ENCODE peak calls at places on chromosomes 13 and 19, in seven cellular contexts. Z, G, M, O, V, C and J are unnamed samples.

GRCh38 chr13:59641758-59642157 is 522.0 kb downstream of the DIAPH3 start:
- DNase-seq in Z (no peak), G (no peak), M (peak), O (peak), V (no peak), C (no peak), J (no peak)

GRCh38 chr13:98173431-98173921 is 3.6 kb downstream of the RNF113B start:
- DNase-seq in Z (no peak), G (no peak), M (peak), O (peak), V (no peak), C (no peak), J (no peak)

GRCh38 chr13:30464496-30465351 is 1.0 kb downstream of the HMGB1 start:
- DNase-seq in Z (peak), G (peak), M (peak), O (no peak), V (peak), C (peak), J (peak)

GRCh38 chr19:33553530-33554310 is 32.1 kb upstream of the PEPD start:
- DNase-seq in Z (no peak), G (no peak), M (no peak), O (no peak), V (no peak), C (no peak), J (no peak)

GRCh38 chr13:95644611-95645052 is at the start of gene DZIP1:
- DNase-seq in Z (peak), G (no peak), M (peak), O (peak), V (peak), C (peak), J (peak)

GRCh38 chr13:83449666-83450395 is 432.4 kb downstream of the SLITRK1 start:
- DNase-seq in Z (no peak), G (no peak), M (peak), O (peak), V (no peak), C (no peak), J (no peak)

GRCh38 chr19:8463343-8463742 is 18.6 kb downstream of the HNRNPM start:
- DNase-seq in Z (no peak), G (no peak), M (no peak), O (no peak), V (no peak), C (no peak), J (no peak)

GRCh38 chr13:46975173-46975572 is 78.3 kb upstream of the HTR2A start:
- DNase-seq in Z (no peak), G (no peak), M (no peak), O (no peak), V (no peak), C (no peak), J (no peak)

GRCh38 chr13:99018418-99019180 is 40.7 kb upstream of the DOCK9 start:
- DNase-seq in Z (no peak), G (no peak), M (peak), O (peak), V (no peak), C (no peak), J (no peak)

GRCh38 chr19:40781140-40781539 is 3.1 kb downstream of the RAB4B start:
- DNase-seq in Z (no peak), G (no peak), M (no peak), O (no peak), V (no peak), C (no peak), J (no peak)

GRCh38 chr13:73972503-73972902 is 161.7 kb downstream of the KLF12 start:
- DNase-seq in Z (no peak), G (no peak), M (no peak), O (no peak), V (no peak), C (no peak), J (no peak)

GRCh38 chr19:5880604-5881078 is 10.3 kb upstream of the FUT5 start:
- DNase-seq in Z (peak), G (no peak), M (peak), O (peak), V (no peak), C (no peak), J (no peak)

GRCh38 chr13:113209336-113209879 is at the start of gene CUL4A:
- DNase-seq in Z (peak), G (peak), M (peak), O (no peak), V (peak), C (peak), J (peak)

GRCh38 chr19:406121-406711 is 2.7 kb downstream of the C2CD4C start:
- DNase-seq in Z (peak), G (no peak), M (no peak), O (no peak), V (no peak), C (no peak), J (peak)

GRCh38 chr19:58571575-58571947 is 1.6 kb downstream of the MZF1 start:
- DNase-seq in Z (no peak), G (no peak), M (no peak), O (no peak), V (no peak), C (no peak), J (peak)

GRCh38 chr13:21055511-21056045 is 5.8 kb downstream of the LATS2 start:
- DNase-seq in Z (peak), G (no peak), M (no peak), O (no peak), V (no peak), C (no peak), J (no peak)

GRCh38 chr13:98405107-98405571 is 171.8 kb downstream of the STK24 start:
- DNase-seq in Z (no peak), G (peak), M (no peak), O (no peak), V (no peak), C (no peak), J (no peak)

GRCh38 chr19:46654621-46655152 is 6.3 kb downstream of the DACT3 start:
- DNase-seq in Z (no peak), G (no peak), M (no peak), O (no peak), V (peak), C (no peak), J (no peak)

GRCh38 chr13:32001392-32001768 is 30.2 kb upstream of the FRY start:
- DNase-seq in Z (no peak), G (no peak), M (peak), O (peak), V (no peak), C (no peak), J (no peak)

GRCh38 chr13:45219123-45219891 is 18.5 kb upstream of the KCTD4 start:
- DNase-seq in Z (no peak), G (no peak), M (peak), O (no peak), V (no peak), C (no peak), J (no peak)

GRCh38 chr13:113742000-113742441 is 17.0 kb upstream of the TMEM255B start:
- DNase-seq in Z (no peak), G (no peak), M (peak), O (no peak), V (no peak), C (peak), J (no peak)

GRCh38 chr19:17436874-17437267 is 11.6 kb downstream of the TMEM221 start:
- DNase-seq in Z (no peak), G (no peak), M (no peak), O (no peak), V (no peak), C (no peak), J (no peak)

GRCh38 chr19:33005440-33005839 is 33.4 kb downstream of the FAAP24 start:
- DNase-seq in Z (no peak), G (peak), M (no peak), O (no peak), V (no peak), C (no peak), J (no peak)

GRCh38 chr19:56124578-56124977 is 3.5 kb upstream of the ZNF787 start:
- DNase-seq in Z (no peak), G (no peak), M (no peak), O (no peak), V (no peak), C (no peak), J (no peak)

GRCh38 chr19:29766100-29766499 is 45.7 kb upstream of the CCNE1 start:
- DNase-seq in Z (no peak), G (no peak), M (no peak), O (no peak), V (no peak), C (no peak), J (no peak)

GRCh38 chr19:28426902-28427232 is 786.1 kb downstream of the UQCRFS1 start:
- DNase-seq in Z (no peak), G (no peak), M (peak), O (no peak), V (no peak), C (no peak), J (no peak)

GRCh38 chr13:48125794-48126228 is 30.9 kb upstream of the MED4 start:
- DNase-seq in Z (no peak), G (no peak), M (no peak), O (no peak), V (no peak), C (no peak), J (no peak)

GRCh38 chr19:11931051-11931450 is 6.1 kb downstream of the ZNF700 start:
- DNase-seq in Z (no peak), G (no peak), M (peak), O (no peak), V (no peak), C (no peak), J (no peak)

GRCh38 chr13:51742611-51743010 is 61.4 kb downstream of the DHRS12 start:
- DNase-seq in Z (no peak), G (no peak), M (no peak), O (no peak), V (no peak), C (no peak), J (no peak)

GRCh38 chr13:42334329-42334706 is 62.4 kb downstream of the AKAP11 start:
- DNase-seq in Z (no peak), G (peak), M (no peak), O (no peak), V (no peak), C (no peak), J (no peak)

GRCh38 chr13:100694722-100695644 is 20.4 kb upstream of the TMTC4 start:
- DNase-seq in Z (no peak), G (no peak), M (peak), O (peak), V (no peak), C (peak), J (no peak)

GRCh38 chr19:19064811-19065745 is 1.3 kb downstream of the SLC25A42 start:
- DNase-seq in Z (no peak), G (no peak), M (peak), O (no peak), V (no peak), C (no peak), J (no peak)

GRCh38 chr13:66139701-66140100 is 1090.4 kb downstream of the PCDH9 start:
- DNase-seq in Z (no peak), G (no peak), M (no peak), O (no peak), V (no peak), C (no peak), J (no peak)

GRCh38 chr19:17947815-17948473 is 15.1 kb downstream of the CCDC124 start:
- DNase-seq in Z (peak), G (peak), M (peak), O (no peak), V (peak), C (peak), J (peak)

GRCh38 chr19:30395283-30395682 is 23.1 kb downstream of the ZNF536 start:
- DNase-seq in Z (no peak), G (no peak), M (no peak), O (no peak), V (no peak), C (no peak), J (no peak)